ENCODE peak calls at places on chromosome 4, in nine cellular contexts. N is right lobe of liver, C is adipocyte, S is AG04450, Y is hepatocyte, R is heart right ventricle, D is BE2C, G is T-helper 17 cell, E is suprapubic skin. K is an unnamed sample.

GRCh38 chr4:89682808-89683207 is 154.2 kb downstream of the SNCA start:
- DNase-seq in Y (peak; percentile 10), C (no peak), N (no peak), R (no peak), D (no peak), E (no peak), G (no peak), S (no peak), K (no peak)

GRCh38 chr4:88457307-88458090 is 580 bp downstream of the HERC5 start:
- DNase-seq in D (peak; percentile 9), S (no peak), E (no peak), N (peak; percentile 58), R (peak; percentile 52), C (peak; percentile 68), Y (peak; percentile 67), G (peak; percentile 46), K (peak; percentile 64)

GRCh38 chr4:75662626-75663025 is 10.6 kb downstream of the G3BP2 start:
- DNase-seq in D (no peak), Y (no peak), S (no peak), C (no peak), G (no peak), R (no peak), E (no peak), N (no peak), K (no peak)

GRCh38 chr4:5980436-5981155 is 37.6 kb downstream of the C4orf50 start:
- DNase-seq in G (no peak), E (no peak), Y (no peak), C (no peak), D (peak; percentile 39), S (no peak), R (no peak), N (no peak), K (no peak)

GRCh38 chr4:154189346-154189745 is 302.3 kb downstream of the DCHS2 start:
- DNase-seq in D (no peak), S (no peak), C (peak; percentile 27), G (no peak), E (no peak), R (no peak), N (no peak), Y (no peak), K (no peak)

GRCh38 chr4:55172694-55173287 is 47.4 kb upstream of the KDR start:
- DNase-seq in C (no peak), D (no peak), Y (no peak), E (no peak), N (peak; percentile 34), R (peak; percentile 18), G (no peak), S (no peak), K (no peak)

GRCh38 chr4:55896622-55897021 is 43.2 kb downstream of the EXOC1 start:
- DNase-seq in E (no peak), C (no peak), S (no peak), Y (no peak), G (no peak), N (no peak), D (no peak), R (no peak), K (no peak)

GRCh38 chr4:155336242-155336641 is 40.5 kb downstream of the MAP9 start:
- DNase-seq in C (no peak), G (no peak), Y (no peak), R (no peak), D (no peak), S (no peak), E (no peak), N (no peak), K (no peak)

GRCh38 chr4:118968813-118969212 is 80.2 kb downstream of the SYNPO2 start:
- DNase-seq in N (no peak), Y (no peak), C (peak; percentile 27), E (no peak), D (no peak), G (no peak), R (no peak), S (no peak), K (peak; percentile 53)

GRCh38 chr4:6342530-6343293 is 73.1 kb downstream of the WFS1 start:
- DNase-seq in S (no peak), Y (no peak), G (no peak), R (peak; percentile 39), C (no peak), D (peak; percentile 59), N (no peak), E (no peak), K (no peak)

GRCh38 chr4:42151568-42152506 is 618 bp downstream of the BEND4 start:
- DNase-seq in G (no peak), N (peak; percentile 22), E (no peak), D (peak; percentile 95), Y (peak; percentile 26), R (no peak), C (peak; percentile 6), S (no peak), K (peak; percentile 25)

GRCh38 chr4:127204326-127204725 is 428.4 kb upstream of the INTU start:
- DNase-seq in N (no peak), R (no peak), S (no peak), E (no peak), Y (no peak), G (no peak), C (no peak), D (no peak), K (no peak)

DNA sequence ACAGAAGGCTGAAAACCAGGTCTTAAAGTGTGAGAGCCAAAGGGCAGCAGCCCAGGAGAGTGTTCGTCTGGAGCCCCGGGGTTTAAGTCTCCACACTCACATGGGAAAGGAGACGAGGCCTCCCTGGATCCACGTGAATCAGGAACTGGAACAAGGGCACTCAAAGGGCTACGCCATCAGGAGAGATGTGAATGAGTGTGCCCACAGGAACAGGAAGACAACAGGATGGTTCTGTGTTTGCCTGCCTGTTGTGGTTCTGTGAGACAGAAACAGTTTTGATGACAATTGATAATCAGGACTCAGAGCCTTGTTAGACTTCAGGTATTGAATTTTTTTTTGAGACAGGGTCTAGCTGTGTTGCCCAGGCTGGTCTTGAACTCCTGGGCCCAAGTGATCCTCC is 4.9 kb upstream of the CTBP1 start:
- DNase-seq in E (no peak), S (no peak), N (no peak), D (no peak), G (no peak), Y (no peak), R (no peak), C (no peak), K (no peak)
- H3K9me3 ChIP-seq in E (no peaks in the 10 kb centered on the region), S (peaks cover 52% of the 10 kb centered on the region), N (no peaks in the 10 kb centered on the region), D (peaks cover 5% of the 10 kb centered on the region), G (no peaks in the 10 kb centered on the region), Y (no peaks in the 10 kb centered on the region), R (peaks cover 8% of the 10 kb centered on the region), C (peaks cover 36% of the 10 kb centered on the region), K (peaks cover 4% of the 10 kb centered on the region)

GRCh38 chr4:174859904-174860303 is 30.9 kb upstream of the GLRA3 start:
- DNase-seq in E (no peak), C (no peak), D (no peak), R (no peak), N (no peak), Y (no peak), G (no peak), S (no peak), K (no peak)
- H3K9me3 ChIP-seq in E (no peaks in the 10 kb centered on the region), C (no peaks in the 10 kb centered on the region), D (no peaks in the 10 kb centered on the region), R (no peaks in the 10 kb centered on the region), N (no peaks in the 10 kb centered on the region), Y (no peaks in the 10 kb centered on the region), G (no peaks in the 10 kb centered on the region), S (no peaks in the 10 kb centered on the region), K (no peaks in the 10 kb centered on the region)

DNA sequence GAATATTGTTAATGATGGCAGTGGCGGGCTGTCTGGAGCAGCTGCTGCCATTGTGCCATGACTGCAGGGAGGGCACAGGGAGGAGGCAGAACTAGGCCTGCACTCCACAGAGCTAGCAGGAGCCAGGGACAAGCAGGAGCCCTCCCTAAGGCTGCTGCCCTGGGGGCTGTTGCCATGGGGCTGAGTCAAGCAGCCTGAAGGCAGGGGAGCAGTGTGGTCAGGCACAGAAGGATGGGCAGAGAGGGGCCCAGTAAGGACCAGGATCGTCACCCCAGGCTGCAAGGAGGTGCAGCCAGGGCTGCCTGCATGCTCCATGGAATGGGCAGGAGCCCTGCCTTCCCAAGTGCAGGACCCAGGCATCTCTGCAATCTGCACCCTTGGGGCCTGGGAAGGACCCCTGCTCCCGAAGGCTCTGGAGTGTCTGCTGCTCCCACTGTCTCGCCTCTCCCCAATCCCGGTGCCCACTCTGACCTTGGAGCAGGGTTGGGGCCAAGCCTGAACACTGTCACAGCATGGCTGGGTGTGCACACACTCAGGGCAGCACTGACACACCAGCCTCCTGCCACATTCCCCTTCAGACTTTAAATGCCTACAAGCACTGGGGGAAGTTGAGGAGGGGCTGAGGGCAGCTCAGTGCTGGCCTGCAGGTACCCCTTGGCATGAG is 98.3 kb upstream of the GALNTL6 start:
- DNase-seq in E (no peak), C (no peak), G (no peak), S (no peak), R (no peak), Y (no peak), N (no peak), D (no peak), K (no peak)
- H3K9me3 ChIP-seq in E (peaks cover 14% of the 10 kb centered on the region), C (peaks cover 6% of the 10 kb centered on the region), G (peaks cover 3% of the 10 kb centered on the region), S (peaks cover 37% of the 10 kb centered on the region), R (no peaks in the 10 kb centered on the region), Y (no peaks in the 10 kb centered on the region), N (no peaks in the 10 kb centered on the region), D (no peaks in the 10 kb centered on the region), K (no peaks in the 10 kb centered on the region)

GRCh38 chr4:10092481-10093272 is 23.9 kb downstream of the WDR1 start:
- DNase-seq in C (peak; percentile 24), E (no peak), G (no peak), D (no peak), S (no peak), N (no peak), Y (no peak), R (no peak), K (no peak)

GRCh38 chr4:10093801-10094552 is 22.6 kb downstream of the WDR1 start:
- DNase-seq in E (no peak), C (peak; percentile 93), Y (peak; percentile 71), G (no peak), R (no peak), D (no peak), S (peak; percentile 55), N (no peak), K (no peak)

GRCh38 chr4:10091531-10092181 is 24.9 kb downstream of the WDR1 start:
- DNase-seq in D (no peak), E (no peak), G (no peak), Y (no peak), R (no peak), S (no peak), N (no peak), C (no peak), K (no peak)

GRCh38 chr4:10094841-10095240 is 21.8 kb downstream of the WDR1 start:
- DNase-seq in C (no peak), R (no peak), E (no peak), N (no peak), D (no peak), G (no peak), Y (no peak), S (no peak), K (no peak)

GRCh38 chr4:10093273-10093621 is 23.4 kb downstream of the WDR1 start:
- DNase-seq in Y (no peak), G (no peak), E (no peak), S (no peak), D (no peak), R (no peak), C (no peak), N (no peak), K (no peak)
- H3K9me3 ChIP-seq in Y (no peaks in the 10 kb centered on the region), G (no peaks in the 10 kb centered on the region), E (no peaks in the 10 kb centered on the region), S (no peaks in the 10 kb centered on the region), D (no peaks in the 10 kb centered on the region), R (no peaks in the 10 kb centered on the region), C (no peaks in the 10 kb centered on the region), N (no peaks in the 10 kb centered on the region), K (no peaks in the 10 kb centered on the region)

K was measured in SJCRH30.